ENCODE peak calls at places on chromosomes 7 and 10, in five cellular contexts. One of them, this sample, is unnamed. For H3K9me3, the result is how much of the 10 kb centered on the place peaks cover.

GRCh38 chr10:71239131-71239915 is 27.0 kb downstream of the UNC5B start:
- DNase-seq in stomach: no peak
- DNase-seq in A549: no peak
- DNase-seq in IMR-90: no peak
- DNase-seq in spleen: no peak
- DNase-seq in this sample: no peak

GRCh38 chr10:133207627-133208026 is 22.4 kb upstream of the UTF1 start:
- DNase-seq in A549: no peak
- DNase-seq in IMR-90: no peak
- DNase-seq in stomach: no peak
- DNase-seq in spleen: no peak
- DNase-seq in this sample: no peak

GRCh38 chr7:73842248-73842895 is at the start of gene METTL27:
- DNase-seq in spleen: peak
- DNase-seq in A549: peak
- DNase-seq in stomach: peak
- DNase-seq in IMR-90: peak
- DNase-seq in this sample: peak

GRCh38 chr7:191105-192034 is 1.0 kb upstream of the FAM20C start:
- DNase-seq in IMR-90: peak
- DNase-seq in spleen: no peak
- DNase-seq in A549: peak
- DNase-seq in stomach: no peak
- DNase-seq in this sample: peak

GRCh38 chr7:120805636-120806388 is 52.1 kb downstream of the TSPAN12 start:
- DNase-seq in spleen: no peak
- DNase-seq in IMR-90: peak
- DNase-seq in stomach: peak
- DNase-seq in A549: peak
- DNase-seq in this sample: peak

GRCh38 chr10:112961609-112962008 is 11.6 kb downstream of the TCF7L2 start:
- DNase-seq in stomach: no peak
- DNase-seq in IMR-90: no peak
- DNase-seq in A549: no peak
- DNase-seq in spleen: no peak
- DNase-seq in this sample: no peak

GRCh38 chr7:55469271-55469681 is 103.0 kb downstream of the VOPP1 start:
- DNase-seq in IMR-90: no peak
- DNase-seq in A549: no peak
- DNase-seq in spleen: no peak
- DNase-seq in stomach: no peak
- DNase-seq in this sample: no peak

GRCh38 chr7:44796034-44796503 is 412 bp upstream of the PPIA start:
- DNase-seq in IMR-90: peak
- DNase-seq in spleen: no peak
- DNase-seq in A549: no peak
- DNase-seq in stomach: no peak
- DNase-seq in this sample: no peak

GRCh38 chr7:19275000-19275399 is 129.8 kb upstream of the FERD3L start:
- DNase-seq in IMR-90: no peak
- DNase-seq in stomach: no peak
- DNase-seq in spleen: no peak
- DNase-seq in A549: no peak
- DNase-seq in this sample: no peak
- H3K9me3 ChIP-seq in IMR-90: under half
- H3K9me3 ChIP-seq in stomach: under half
- H3K9me3 ChIP-seq in spleen: under half
- H3K9me3 ChIP-seq in A549: under half
- H3K9me3 ChIP-seq in this sample: under half

DNA sequence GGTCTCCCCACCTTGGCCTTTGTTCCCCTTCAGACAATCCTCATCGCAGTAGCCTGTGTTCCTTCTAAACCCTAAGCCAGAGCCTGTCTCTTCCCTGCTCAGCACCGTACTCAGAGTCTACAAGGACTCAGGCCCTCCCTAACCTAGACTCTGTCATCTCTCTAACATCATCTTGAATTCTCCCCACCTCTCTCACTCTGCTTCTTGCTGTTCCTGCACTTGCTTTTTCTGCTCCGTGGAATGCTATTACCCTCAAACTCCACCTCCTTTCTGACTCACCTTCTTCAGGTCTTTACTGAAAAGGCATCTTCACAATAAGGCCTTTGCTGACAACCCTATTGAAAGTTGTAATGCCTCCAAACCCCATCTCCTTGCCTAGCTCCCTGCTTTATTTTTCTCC is 141.0 kb downstream of the DKK1 start:
- DNase-seq in stomach: no peak
- DNase-seq in A549: peak
- DNase-seq in IMR-90: peak
- DNase-seq in spleen: no peak
- DNase-seq in this sample: no peak
- TF ChIP-seq POLR2A in stomach: no peak
- TF ChIP-seq POLR2A in A549: no peak
- TF ChIP-seq POLR2A in IMR-90: no peak
- TF ChIP-seq POLR2A in spleen: no peak
- TF ChIP-seq POLR2A in this sample: no peak

GRCh38 chr10:98486421-98486820 is 39.7 kb upstream of the HPS1 start:
- DNase-seq in stomach: no peak
- DNase-seq in spleen: no peak
- DNase-seq in IMR-90: peak
- DNase-seq in A549: no peak
- DNase-seq in this sample: no peak

GRCh38 chr10:98492763-98493162 is 46.0 kb upstream of the HPS1 start:
- DNase-seq in stomach: no peak
- DNase-seq in IMR-90: no peak
- DNase-seq in spleen: no peak
- DNase-seq in A549: no peak
- DNase-seq in this sample: no peak

GRCh38 chr10:98488669-98489430 is 42.1 kb upstream of the HPS1 start:
- DNase-seq in spleen: no peak
- DNase-seq in stomach: no peak
- DNase-seq in IMR-90: no peak
- DNase-seq in A549: no peak
- DNase-seq in this sample: peak

GRCh38 chr10:98487692-98488091 is 41.0 kb upstream of the HPS1 start:
- DNase-seq in IMR-90: no peak
- DNase-seq in spleen: no peak
- DNase-seq in A549: no peak
- DNase-seq in stomach: no peak
- DNase-seq in this sample: no peak

DNA sequence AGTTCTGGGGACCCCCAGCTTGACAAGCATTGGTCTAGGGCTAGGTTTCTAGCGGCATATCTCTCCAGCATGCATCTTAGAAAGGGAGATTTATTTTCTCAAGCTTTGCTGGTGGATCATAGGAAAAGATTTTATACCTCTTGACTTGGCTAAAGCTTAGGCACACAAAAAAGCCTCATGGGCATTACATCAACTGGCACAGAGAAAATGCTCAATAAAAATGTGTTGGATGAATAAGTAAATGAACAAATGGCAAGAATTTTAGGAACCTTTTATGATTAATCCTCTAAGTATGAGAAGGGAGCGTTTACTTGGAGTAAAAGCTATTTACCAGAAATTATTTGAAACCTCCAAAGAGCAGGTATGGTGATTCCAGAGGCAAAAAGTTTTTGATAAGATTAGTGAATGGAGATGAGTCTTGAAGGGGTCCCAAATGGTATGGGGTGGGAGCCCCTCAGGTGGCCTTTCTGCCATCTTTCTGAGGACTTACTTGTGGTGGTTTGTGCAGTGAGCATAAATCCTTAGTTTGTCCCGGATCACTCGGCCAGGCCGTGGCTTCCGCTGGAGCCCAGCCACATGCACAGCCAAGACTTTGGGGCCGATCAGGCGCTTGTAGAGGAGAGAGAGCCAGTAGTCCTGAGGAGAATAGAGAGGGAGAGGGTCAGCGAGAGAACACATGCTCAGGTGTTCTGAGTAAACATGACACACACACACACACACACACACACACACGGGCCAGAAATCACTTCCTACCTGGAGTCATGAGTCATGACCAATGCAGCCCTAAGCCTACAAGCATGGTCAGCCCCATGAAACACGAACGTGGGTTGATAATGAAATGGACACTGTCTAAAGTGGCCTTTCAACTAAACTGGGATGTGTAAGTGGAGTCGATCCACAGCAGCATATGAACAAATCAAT is 43.1 kb upstream of the HPS1 start:
- DNase-seq in stomach: no peak
- DNase-seq in spleen: no peak
- DNase-seq in IMR-90: no peak
- DNase-seq in A549: no peak
- DNase-seq in this sample: no peak
- H3K9me3 ChIP-seq in stomach: under half
- H3K9me3 ChIP-seq in spleen: under half
- H3K9me3 ChIP-seq in IMR-90: under half
- H3K9me3 ChIP-seq in A549: under half
- H3K9me3 ChIP-seq in this sample: under half

GRCh38 chr7:142838461-142839213 is 16.2 kb upstream of the EPHB6 start:
- DNase-seq in spleen: no peak
- DNase-seq in A549: no peak
- DNase-seq in stomach: no peak
- DNase-seq in IMR-90: no peak
- DNase-seq in this sample: no peak
- TF ChIP-seq POLR2A in spleen: no peak
- TF ChIP-seq POLR2A in A549: no peak
- TF ChIP-seq POLR2A in stomach: no peak
- TF ChIP-seq POLR2A in IMR-90: no peak
- TF ChIP-seq POLR2A in this sample: no peak

GRCh38 chr10:108779501-108779900 is 1143.8 kb downstream of the XPNPEP1 start:
- DNase-seq in stomach: no peak
- DNase-seq in spleen: no peak
- DNase-seq in A549: no peak
- DNase-seq in IMR-90: no peak
- DNase-seq in this sample: no peak

GRCh38 chr10:108775911-108776475 is 1147.3 kb downstream of the XPNPEP1 start:
- DNase-seq in spleen: no peak
- DNase-seq in A549: no peak
- DNase-seq in IMR-90: peak
- DNase-seq in stomach: no peak
- DNase-seq in this sample: no peak
- H3K9me3 ChIP-seq in spleen: under half
- H3K9me3 ChIP-seq in A549: under half
- H3K9me3 ChIP-seq in IMR-90: under half
- H3K9me3 ChIP-seq in stomach: under half
- H3K9me3 ChIP-seq in this sample: under half

DNA sequence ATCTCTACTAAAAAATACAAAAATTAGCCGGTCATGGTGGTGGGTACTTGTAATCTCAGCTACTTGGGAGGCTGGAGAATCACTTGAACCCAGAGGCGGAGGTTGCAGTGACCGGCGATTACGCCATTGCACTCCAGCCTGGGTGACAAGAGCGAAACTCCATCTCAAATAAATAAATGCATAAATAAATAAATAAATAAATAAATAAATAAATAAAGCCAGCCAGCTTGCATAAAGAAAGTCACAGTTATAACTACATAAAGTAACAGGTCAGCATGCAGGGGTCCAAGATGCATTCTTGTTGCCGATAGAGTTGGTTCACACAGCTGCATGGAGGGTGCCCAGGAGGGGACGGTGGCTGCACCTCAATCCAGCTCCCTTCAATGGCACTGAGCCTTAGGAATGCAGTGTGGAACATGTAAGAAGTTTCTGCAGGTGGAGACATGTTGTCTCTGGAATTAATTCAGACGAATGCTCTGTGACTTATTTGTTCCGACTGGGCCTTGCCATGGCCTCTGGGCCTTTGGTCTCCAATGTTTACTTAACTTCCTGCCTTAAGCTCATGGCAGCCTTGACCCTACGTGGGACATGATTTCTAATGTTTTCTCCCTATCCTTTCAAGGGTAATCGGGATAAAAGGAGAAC is 159.6 kb upstream of the PRKCQ start:
- DNase-seq in IMR-90: no peak
- DNase-seq in A549: no peak
- DNase-seq in stomach: no peak
- DNase-seq in spleen: no peak
- DNase-seq in this sample: no peak
- TF ChIP-seq POLR2A in IMR-90: no peak
- TF ChIP-seq POLR2A in A549: no peak
- TF ChIP-seq POLR2A in stomach: no peak
- TF ChIP-seq POLR2A in spleen: no peak
- TF ChIP-seq POLR2A in this sample: no peak

DNA sequence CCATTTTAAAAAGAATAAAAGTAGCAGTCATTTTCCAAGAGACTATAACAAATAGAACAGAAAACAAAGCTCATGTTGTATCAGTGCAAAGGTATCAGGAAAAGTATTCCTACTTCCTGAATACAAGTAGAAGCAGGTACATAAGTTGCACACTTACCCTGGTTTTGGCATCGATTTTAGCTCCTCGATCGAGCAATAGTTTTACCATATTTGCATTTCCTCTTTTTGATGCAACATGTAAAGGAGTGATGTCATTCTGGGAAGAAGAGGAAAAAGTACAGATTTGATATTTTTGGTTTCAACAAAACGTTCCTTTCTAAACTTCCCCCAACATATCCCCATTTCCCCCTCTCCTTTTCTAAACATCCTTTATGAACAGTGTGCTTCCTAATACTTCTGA is 155.1 kb downstream of the ANK3 start:
- DNase-seq in stomach: no peak
- DNase-seq in IMR-90: no peak
- DNase-seq in spleen: no peak
- DNase-seq in A549: no peak
- DNase-seq in this sample: no peak
- H3K9me3 ChIP-seq in stomach: under half
- H3K9me3 ChIP-seq in IMR-90: under half
- H3K9me3 ChIP-seq in spleen: under half
- H3K9me3 ChIP-seq in A549: under half
- H3K9me3 ChIP-seq in this sample: under half

DNA sequence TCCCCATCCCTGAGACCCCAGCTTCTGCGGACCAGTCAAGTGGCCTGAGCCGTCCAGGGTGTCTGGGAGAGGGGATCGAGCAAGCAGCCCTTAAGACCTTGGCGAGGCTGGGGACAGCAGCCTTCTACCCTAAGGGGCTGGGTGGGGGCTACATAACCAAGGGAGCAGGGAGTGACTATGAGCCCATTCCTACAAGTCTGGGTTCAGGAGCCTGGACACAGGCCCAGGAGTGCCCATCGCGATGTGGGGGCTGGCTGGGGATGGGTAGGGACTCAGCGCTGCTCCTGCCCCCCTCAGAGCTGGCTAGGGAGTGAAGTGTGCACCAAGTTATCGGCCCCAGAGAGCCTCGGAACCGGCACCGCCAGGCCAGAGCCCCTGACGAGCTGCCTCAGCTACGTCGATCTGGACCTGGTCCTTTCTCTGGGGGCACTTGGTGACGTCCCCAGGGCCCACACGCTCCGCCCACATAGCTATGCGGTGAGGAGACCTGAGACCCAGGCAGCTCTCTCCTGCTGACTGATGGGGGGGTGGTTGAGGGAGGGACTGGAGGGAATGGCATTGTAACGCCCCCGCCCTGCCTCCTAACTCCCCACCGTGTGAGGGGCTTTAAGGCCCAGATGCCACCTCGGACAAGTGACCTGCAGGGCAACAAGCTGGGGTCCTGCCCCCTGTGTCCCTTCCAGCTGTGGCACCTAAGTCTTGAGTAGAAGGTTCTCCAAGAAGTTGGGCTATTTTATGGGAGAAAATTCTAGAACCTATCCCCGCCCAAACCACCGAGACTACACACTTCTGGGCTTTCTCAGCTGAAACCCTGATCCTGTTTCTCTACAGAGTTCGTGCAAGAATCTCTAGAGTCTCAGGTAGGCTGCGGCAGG is 2.5 kb downstream of the SAP25 start:
- DNase-seq in stomach: no peak
- DNase-seq in spleen: peak
- DNase-seq in A549: no peak
- DNase-seq in IMR-90: no peak
- DNase-seq in this sample: peak
- TF ChIP-seq POLR2A in stomach: no peak
- TF ChIP-seq POLR2A in spleen: no peak
- TF ChIP-seq POLR2A in A549: no peak
- TF ChIP-seq POLR2A in IMR-90: no peak
- TF ChIP-seq POLR2A in this sample: no peak